ENCODE peak calls at places on chromosome 16, in eight cellular contexts. Q is CD8-positive, alpha-beta memory T cell; E is tibial artery; F is adrenal gland; R is neuronal stem cell; K is spleen; L is SJSA1; T is left lung. V is an unnamed sample. For H3K27me3, the result is how much of the 10 kb centered on the place peaks cover.

GRCh38 chr16:27238016-27238587 is 30.5 kb downstream of the NSMCE1 start:
- DNase-seq in T (no peak), F (peak), Q (peak), R (no peak), E (peak), L (no peak), K (peak), V (peak)

GRCh38 chr16:57226701-57227621 is 18.1 kb upstream of the ARL2BP start:
- DNase-seq in E (no peak), R (no peak), Q (no peak), K (no peak), L (no peak), F (peak), T (no peak), V (no peak)

GRCh38 chr16:22694887-22695382 is 119.0 kb upstream of the HS3ST2 start:
- DNase-seq in K (no peak), E (peak), Q (no peak), L (peak), F (no peak), T (no peak), R (no peak), V (no peak)

GRCh38 chr16:19389246-19389645 is 28.4 kb upstream of the TMC5 start:
- DNase-seq in E (no peak), L (no peak), R (peak), Q (peak), K (peak), F (peak), T (peak), V (peak)

GRCh38 chr16:82011199-82011641 is at the start of gene SDR42E1:
- DNase-seq in F (no peak), L (no peak), R (no peak), K (peak), E (no peak), Q (peak), T (peak), V (peak)

GRCh38 chr16:50373780-50374179 is 5.0 kb upstream of the BRD7 start:
- DNase-seq in E (no peak), R (no peak), L (no peak), Q (no peak), T (no peak), K (no peak), F (no peak), V (no peak)

GRCh38 chr16:72291121-72291520 is 119.2 kb upstream of the PMFBP1 start:
- DNase-seq in F (no peak), T (no peak), R (no peak), E (no peak), Q (no peak), K (no peak), L (peak), V (no peak)

GRCh38 chr16:9534759-9535158 is 443.3 kb downstream of the HAPSTR1 start:
- DNase-seq in F (peak), R (no peak), L (no peak), K (no peak), T (no peak), Q (no peak), E (no peak), V (no peak)

GRCh38 chr16:68715471-68715870 is 21.6 kb upstream of the CDH1 start:
- DNase-seq in Q (no peak), F (no peak), T (no peak), L (no peak), K (no peak), R (no peak), E (no peak), V (no peak)

GRCh38 chr16:56715128-56715527 is 14.8 kb upstream of the NUP93 start:
- DNase-seq in K (no peak), L (no peak), Q (no peak), F (no peak), R (no peak), E (no peak), T (no peak), V (no peak)

GRCh38 chr16:56310685-56311084 is 114.7 kb downstream of the AMFR start:
- DNase-seq in Q (no peak), T (no peak), F (no peak), K (peak), L (no peak), E (no peak), R (no peak), V (no peak)

GRCh38 chr16:24821129-24821528 is 24.6 kb upstream of the SLC5A11 start:
- DNase-seq in K (no peak), L (no peak), F (no peak), Q (no peak), T (no peak), E (no peak), R (no peak), V (no peak)

GRCh38 chr16:3690470-3690918 is 26.8 kb downstream of the TRAP1 start:
- DNase-seq in Q (peak), K (peak), T (peak), F (peak), E (peak), R (peak), L (peak), V (peak)
- H3K27ac ChIP-seq in Q (no peak), K (no peak), T (no peak), F (peak), E (peak), R (no peak), L (no peak), V (no peak)

GRCh38 chr16:1019934-1020305 is 38.4 kb downstream of the SOX8 start:
- DNase-seq in Q (no peak), R (no peak), K (no peak), F (no peak), L (no peak), E (no peak), T (no peak), V (no peak)
- H3K27me3 ChIP-seq in Q (under half), R (under half), K (under half), F (under half), L (half or more), E (under half), T (half or more), V (under half)

GRCh38 chr16:11349599-11350276 is 4.5 kb downstream of the RMI2 start:
- DNase-seq in F (peak), Q (no peak), R (no peak), L (peak), K (no peak), T (peak), E (peak), V (peak)
- H3K27ac ChIP-seq in F (peak), Q (no peak), R (no peak), L (peak), K (peak), T (peak), E (peak), V (peak)

GRCh38 chr16:77437859-77438258 is 3.0 kb upstream of the ADAMTS18 start:
- DNase-seq in K (no peak), F (no peak), L (no peak), Q (no peak), E (no peak), T (no peak), R (no peak), V (no peak)
- H3K27me3 ChIP-seq in K (under half), F (under half), L (under half), Q (under half), E (under half), T (under half), R (under half), V (under half)

DNA sequence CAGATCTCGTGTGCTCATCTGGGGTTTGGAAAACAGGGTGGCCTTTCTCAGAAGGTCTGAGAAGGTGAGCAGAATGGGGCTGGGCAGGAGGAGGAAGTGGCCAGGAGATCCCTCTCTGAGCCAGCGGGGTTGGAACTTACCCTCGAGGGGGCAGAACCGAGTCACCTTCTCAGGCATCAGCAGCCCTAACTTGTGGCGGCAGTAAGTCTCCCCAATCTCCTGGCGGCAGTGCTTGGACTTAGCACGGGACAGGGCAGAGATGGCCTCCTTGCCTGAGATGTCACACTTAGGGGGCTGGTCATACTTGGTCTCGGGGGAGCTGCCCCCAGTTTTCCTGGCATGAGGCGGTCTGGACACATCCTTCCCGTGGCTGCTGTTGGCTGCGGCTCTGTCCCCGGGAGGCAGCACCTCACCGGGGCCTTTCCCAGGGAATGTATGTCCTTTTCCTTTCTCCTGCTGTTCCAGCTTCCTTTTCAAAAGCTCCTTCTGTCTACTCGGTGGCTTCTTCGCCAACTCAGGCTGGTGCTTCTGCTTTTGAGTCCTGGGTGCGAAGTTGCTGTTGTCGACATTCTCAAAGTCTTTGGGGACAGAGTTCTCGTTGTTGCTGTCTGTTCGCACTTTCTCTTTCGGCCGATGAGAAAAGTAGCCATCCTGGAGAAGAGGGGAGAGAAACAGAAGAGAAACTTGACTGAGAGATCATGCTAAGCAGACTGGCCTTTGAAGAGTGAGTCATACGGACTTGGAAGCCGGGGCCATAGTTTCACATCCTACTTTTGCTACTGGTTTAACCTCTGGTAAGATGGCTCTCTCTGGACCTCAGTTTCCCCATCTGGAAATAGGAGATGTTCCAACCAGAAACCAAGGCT is 211.7 kb downstream of the XYLT1 start:
- DNase-seq in E (peak), R (no peak), T (peak), L (no peak), K (peak), F (no peak), Q (no peak), V (no peak)
- H3K27ac ChIP-seq in E (peak), R (no peak), T (no peak), L (no peak), K (peak), F (peak), Q (no peak), V (no peak)

GRCh38 chr16:58464047-58464915 is 35.7 kb upstream of the NDRG4 start:
- DNase-seq in T (peak), L (no peak), K (peak), Q (no peak), E (no peak), F (peak), R (peak), V (no peak)
- H3K27me3 ChIP-seq in T (half or more), L (half or more), K (under half), Q (under half), E (under half), F (under half), R (under half), V (half or more)

GRCh38 chr16:89314858-89315257 is 97.4 kb downstream of the ZNF778 start:
- DNase-seq in L (no peak), E (no peak), F (no peak), R (no peak), Q (no peak), K (no peak), T (no peak), V (no peak)

GRCh38 chr16:89316701-89317100 is 99.2 kb downstream of the ZNF778 start:
- DNase-seq in R (no peak), E (no peak), F (no peak), T (peak), Q (no peak), K (peak), L (no peak), V (no peak)

GRCh38 chr16:89315271-89315670 is 97.8 kb downstream of the ZNF778 start:
- DNase-seq in E (no peak), L (no peak), Q (no peak), T (peak), F (no peak), K (no peak), R (no peak), V (no peak)

GRCh38 chr16:89317101-89317671 is 99.7 kb downstream of the ZNF778 start:
- DNase-seq in E (no peak), Q (no peak), L (no peak), K (peak), R (no peak), F (no peak), T (peak), V (no peak)

GRCh38 chr16:89315791-89316581 is 98.5 kb downstream of the ZNF778 start:
- DNase-seq in E (no peak), L (peak), K (peak), R (no peak), Q (peak), F (peak), T (peak), V (no peak)
- H3K27ac ChIP-seq in E (no peak), L (peak), K (peak), R (no peak), Q (peak), F (peak), T (peak), V (peak)

DNA sequence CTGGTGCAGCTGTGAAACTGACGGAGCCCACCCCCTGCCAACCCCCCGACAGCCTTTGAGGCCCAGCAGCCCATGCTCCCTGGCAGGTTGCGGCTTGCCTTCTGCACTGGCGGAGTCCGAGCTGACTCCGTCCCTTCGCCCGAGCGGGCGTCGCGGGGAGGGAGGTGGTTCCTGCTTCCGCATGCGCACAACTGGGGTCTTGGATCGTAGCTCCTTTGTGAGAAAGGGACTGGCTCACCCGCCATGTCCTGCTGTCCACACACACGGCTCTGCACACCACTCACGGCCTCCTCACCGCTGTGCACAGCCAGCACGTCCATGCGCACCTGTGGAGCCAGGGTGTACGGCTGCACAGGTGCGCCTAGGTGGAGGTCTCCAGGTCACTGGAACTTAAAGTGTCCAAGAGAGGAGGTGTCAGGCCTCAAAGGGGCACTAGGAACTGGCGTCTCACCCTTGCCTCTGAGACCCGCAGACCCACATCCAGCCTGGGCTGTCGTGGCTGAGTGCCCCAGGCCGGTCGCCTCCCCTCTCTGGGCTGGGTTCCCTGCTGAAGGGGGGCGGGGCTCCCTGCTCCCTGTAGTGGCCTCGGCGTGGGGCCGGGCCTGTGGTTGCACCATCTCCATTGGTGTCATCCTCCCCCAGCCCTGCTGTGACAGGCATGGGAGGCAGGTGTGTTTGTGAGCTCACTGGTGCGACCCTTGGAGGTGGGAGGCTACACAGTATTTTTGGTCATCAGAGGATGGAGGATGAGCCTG is 45.3 kb downstream of the JPH3 start:
- DNase-seq in T (peak), E (no peak), K (no peak), Q (no peak), F (no peak), L (no peak), R (no peak), V (no peak)
- H3K27me3 ChIP-seq in T (under half), E (under half), K (under half), Q (under half), F (under half), L (half or more), R (under half), V (under half)

GRCh38 chr16:15835136-15835878 is 21.5 kb downstream of the MYH11 start:
- DNase-seq in K (no peak), L (no peak), T (no peak), F (no peak), R (no peak), Q (no peak), E (peak), V (no peak)

GRCh38 chr16:15832241-15832640 is 24.6 kb downstream of the MYH11 start:
- DNase-seq in K (peak), R (no peak), E (no peak), T (no peak), L (no peak), F (no peak), Q (no peak), V (no peak)

GRCh38 chr16:15830832-15831451 is 25.9 kb downstream of the MYH11 start:
- DNase-seq in L (no peak), F (no peak), E (peak), T (no peak), R (no peak), Q (no peak), K (no peak), V (peak)

GRCh38 chr16:15836074-15836473 is 20.8 kb downstream of the MYH11 start:
- DNase-seq in R (no peak), Q (no peak), T (no peak), E (peak), F (no peak), L (no peak), K (no peak), V (no peak)

GRCh38 chr16:15833551-15833950 is 23.3 kb downstream of the MYH11 start:
- DNase-seq in R (no peak), L (no peak), Q (no peak), E (peak), F (no peak), T (no peak), K (peak), V (no peak)
- H3K27ac ChIP-seq in R (no peak), L (no peak), Q (no peak), E (peak), F (no peak), T (no peak), K (no peak), V (no peak)

GRCh38 chr16:66937725-66938337 is 2.5 kb downstream of the CES2 start:
- DNase-seq in Q (no peak), R (no peak), E (no peak), L (no peak), F (no peak), T (peak), K (no peak), V (no peak)
- H3K27me3 ChIP-seq in Q (under half), R (under half), E (under half), L (under half), F (under half), T (under half), K (under half), V (under half)

V was measured in upper lobe of right lung.